ENCODE peak calls at places on chromosomes 6 and 20, in four cellular contexts. C is NK-92 treated with Interleukin-12 subunit alpha and Interleukin-12 subunit beta, amount 100 ng/mL, for 24 hours; A is NCI-H187 treated with DMSO at 0.1 percent for 48 hours; S is CD8-positive, alpha-beta T cell. Y is an unnamed sample.
A peak's percentile ranks its signal among the peaks of the same experiment; 100 is the strongest.

GRCh38 chr6:40989204-40990179 is 49.5 kb downstream of the UNC5CL start:
- DNase-seq in C (no peak), A (no peak), S (no peak), Y (no peak)

GRCh38 chr6:56101141-56101553 is 146.2 kb downstream of the COL21A1 start:
- DNase-seq in C (peak; percentile 1), A (no peak), S (no peak), Y (peak; percentile 99)

GRCh38 chr6:62285612-62286469 is at the start of gene KHDRBS2:
- DNase-seq in C (no peak), A (no peak), S (peak; percentile 4), Y (peak; percentile 17)

GRCh38 chr6:47157063-47157462 is 114.9 kb upstream of the ADGRF1 start:
- DNase-seq in C (no peak), A (no peak), S (no peak), Y (no peak)

GRCh38 chr6:14638932-14639875 is 521.6 kb downstream of the CD83 start:
- DNase-seq in C (no peak), A (no peak), S (no peak), Y (peak; percentile 29)

GRCh38 chr20:41234546-41234945 is 83.0 kb downstream of the ZHX3 start:
- DNase-seq in C (no peak), A (no peak), S (no peak), Y (no peak)

GRCh38 chr6:63440057-63440456 is 120.3 kb upstream of the LGSN start:
- DNase-seq in C (no peak), A (no peak), S (no peak), Y (no peak)

GRCh38 chr6:14016930-14017625 is 92.3 kb downstream of the RNF182 start:
- DNase-seq in C (no peak), A (no peak), S (no peak), Y (peak; percentile 67)

Y was measured in renal cortical epithelial cell.